ENCODE peak calls at places on chromosome 17, in nine cellular contexts. X is ascending aorta, P is astrocyte of the spinal cord, C is osteocyte, N is lower lobe of right lung, Q is tibial artery, J is cardiac fibroblast, Z is AG04450, M is BE2C. S is an unnamed sample.

GRCh38 chr17:29019475-29020181 is 13.8 kb upstream of the SEZ6 start:
- DNase-seq in X (no peak), N (no peak), Q (no peak), Z (no peak), M (no peak), C (no peak), P (no peak), J (no peak), S (no peak)

GRCh38 chr17:79916991-79917901 is 78.0 kb upstream of the CBX4 start:
- DNase-seq in Z (no peak), Q (no peak), P (no peak), C (no peak), N (peak; percentile 40), X (no peak), M (no peak), J (no peak), S (no peak)

GRCh38 chr17:77842148-77842905 is 116.2 kb upstream of the TNRC6C start:
- DNase-seq in J (peak; percentile 44), P (no peak), Q (no peak), C (no peak), M (no peak), N (peak; percentile 33), X (no peak), Z (no peak), S (no peak)

GRCh38 chr17:7881655-7882054 is 6.9 kb upstream of the CHD3 start:
- DNase-seq in C (no peak), J (no peak), M (peak; percentile 71), Q (no peak), N (no peak), X (no peak), P (no peak), Z (no peak), S (no peak)

GRCh38 chr17:1958134-1958881 is 66.8 kb downstream of the RTN4RL1 start:
- DNase-seq in Q (no peak), J (no peak), N (no peak), C (no peak), M (peak; percentile 49), Z (no peak), P (no peak), X (no peak), S (no peak)

GRCh38 chr17:43418441-43419374 is 19.9 kb downstream of the ARL4D start:
- DNase-seq in Z (peak; percentile 59), X (no peak), C (peak; percentile 90), P (peak; percentile 90), M (peak; percentile 75), Q (peak; percentile 74), N (no peak), J (peak; percentile 87), S (no peak)

GRCh38 chr17:14156689-14157088 is 80.0 kb downstream of the CDRT15 start:
- DNase-seq in N (no peak), J (no peak), M (no peak), Q (no peak), C (no peak), Z (peak; percentile 45), P (no peak), X (no peak), S (no peak)

GRCh38 chr17:71975998-71976649 is 144.7 kb upstream of the SOX9 start:
- DNase-seq in Z (peak; percentile 89), N (peak; percentile 49), M (peak; percentile 51), P (peak; percentile 96), J (peak; percentile 96), C (peak; percentile 89), X (peak; percentile 76), Q (peak; percentile 93), S (no peak)

GRCh38 chr17:74212913-74213791 is at the start of gene TTYH2:
- DNase-seq in C (peak; percentile 90), Q (peak; percentile 92), M (peak; percentile 92), J (peak; percentile 85), P (peak; percentile 88), Z (peak; percentile 55), X (peak; percentile 73), N (peak; percentile 91), S (peak; percentile 88)
- TF ChIP-seq CTCF in C (no peak), Q (peak; percentile 33), M (no peak), J (peak; percentile 52), P (peak; percentile 30), Z (peak; percentile 40), X (peak; percentile 9), N (peak; percentile 33), S (peak; percentile 65)

GRCh38 chr17:64296246-64296645 is 33.2 kb upstream of the TEX2 start:
- DNase-seq in N (no peak), Z (no peak), X (no peak), Q (no peak), P (peak; percentile 28), J (no peak), M (no peak), C (no peak), S (no peak)

GRCh38 chr17:64295146-64295545 is 32.1 kb upstream of the TEX2 start:
- DNase-seq in X (no peak), N (no peak), M (no peak), Q (no peak), J (no peak), Z (no peak), C (no peak), P (no peak), S (no peak)

GRCh38 chr17:64289652-64290051 is 26.6 kb upstream of the TEX2 start:
- DNase-seq in P (no peak), Z (no peak), C (no peak), N (no peak), X (no peak), J (no peak), M (no peak), Q (no peak), S (no peak)

DNA sequence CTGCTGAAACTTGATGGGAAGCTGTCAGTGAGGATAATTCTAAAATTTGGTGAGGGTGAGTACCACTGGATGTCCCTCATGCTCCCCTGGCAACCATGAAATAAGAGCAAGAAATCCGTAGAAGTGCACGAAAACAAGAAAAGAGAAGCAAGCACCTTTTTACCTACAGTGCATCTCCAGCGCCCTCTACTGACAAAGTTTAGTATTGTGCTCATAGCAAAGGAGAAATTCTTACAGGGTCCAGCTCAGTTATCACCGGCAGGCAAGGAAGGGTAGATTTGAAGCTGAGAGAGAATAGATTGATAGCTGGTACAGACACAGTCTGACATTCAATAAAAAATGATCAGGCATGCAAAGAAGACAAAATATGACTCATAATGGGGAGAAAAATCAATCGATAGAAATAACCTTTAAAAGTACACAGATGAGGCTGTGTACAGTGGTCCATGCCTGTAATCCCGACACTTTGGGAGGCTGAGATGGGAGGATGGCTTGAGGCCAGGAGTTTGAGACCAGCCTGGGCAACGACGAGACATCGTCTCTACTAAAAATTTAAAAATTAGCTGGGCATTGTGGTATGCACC is 28.3 kb upstream of the TEX2 start:
- DNase-seq in P (no peak), Q (no peak), N (no peak), J (peak; percentile 24), X (no peak), Z (no peak), M (peak; percentile 23), C (no peak), S (no peak)
- TF ChIP-seq CTCF in P (peak; percentile 45), Q (no peak), N (peak; percentile 26), J (peak; percentile 53), X (no peak), Z (peak; percentile 40), M (peak; percentile 72), C (peak; percentile 37), S (peak; percentile 65)

DNA sequence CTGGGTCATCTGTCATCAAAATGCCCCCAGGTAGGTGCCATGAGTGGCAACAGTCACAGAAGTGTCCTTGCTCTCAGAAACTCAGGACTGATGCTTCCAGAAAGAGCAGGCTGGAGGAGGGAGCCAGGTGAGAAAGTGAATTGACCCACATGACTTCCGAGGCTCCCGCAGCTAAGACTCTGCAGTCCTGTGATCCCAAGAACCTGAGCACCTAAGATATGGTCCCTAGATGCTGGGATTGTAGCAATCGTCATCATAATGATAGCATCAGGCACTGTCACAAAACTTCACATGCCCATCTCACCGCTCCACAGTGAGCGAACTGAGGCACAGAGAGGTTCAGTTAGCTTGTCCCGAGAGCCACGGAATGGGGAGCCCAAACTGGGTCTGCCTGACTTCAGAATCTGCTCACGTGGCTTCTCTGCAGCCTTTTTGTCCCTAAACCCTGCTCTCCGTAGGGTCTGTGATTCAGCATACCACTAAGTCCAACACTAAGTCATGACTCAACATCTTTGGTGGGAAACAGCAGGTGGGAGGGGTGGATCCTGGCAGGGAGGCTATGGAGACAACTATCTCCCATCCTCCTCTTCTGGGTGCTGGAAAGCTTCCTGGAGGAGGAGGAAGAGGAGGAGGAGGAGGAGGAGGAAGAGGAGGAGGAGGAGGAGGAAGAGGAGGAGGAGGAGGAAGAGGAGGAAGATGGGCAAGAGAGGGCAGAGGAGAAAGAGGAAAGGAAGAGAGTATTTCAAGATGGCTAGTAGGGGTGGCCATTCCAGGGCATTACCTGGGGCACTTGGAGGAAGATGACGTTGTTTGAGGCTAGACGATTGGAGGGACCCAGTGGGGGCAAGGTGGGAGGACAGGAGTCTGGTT is 55.5 kb upstream of the DLX4 start:
- DNase-seq in Z (no peak), N (no peak), M (no peak), P (peak; percentile 70), Q (no peak), X (no peak), J (peak; percentile 57), C (no peak), S (no peak)
- TF ChIP-seq CTCF in Z (no peak), N (no peak), M (no peak), P (no peak), Q (no peak), X (no peak), J (no peak), C (no peak), S (no peak)

GRCh38 chr17:38509772-38510423 is 81.6 kb downstream of the ARHGAP23 start:
- DNase-seq in Q (no peak), Z (no peak), N (no peak), P (no peak), C (no peak), M (peak; percentile 59), J (no peak), X (no peak), S (no peak)

GRCh38 chr17:38507921-38508569 is 79.8 kb downstream of the ARHGAP23 start:
- DNase-seq in Z (no peak), X (no peak), N (no peak), Q (no peak), P (no peak), J (no peak), C (no peak), M (no peak), S (no peak)

GRCh38 chr17:38510424-38511125 is 82.3 kb downstream of the ARHGAP23 start:
- DNase-seq in Q (no peak), P (peak; percentile 35), C (no peak), X (no peak), N (no peak), J (peak; percentile 42), Z (no peak), M (peak; percentile 80), S (no peak)

GRCh38 chr17:38508570-38508950 is 80.3 kb downstream of the ARHGAP23 start:
- DNase-seq in C (no peak), J (peak; percentile 5), X (no peak), Q (no peak), M (no peak), P (no peak), Z (no peak), N (no peak), S (no peak)

DNA sequence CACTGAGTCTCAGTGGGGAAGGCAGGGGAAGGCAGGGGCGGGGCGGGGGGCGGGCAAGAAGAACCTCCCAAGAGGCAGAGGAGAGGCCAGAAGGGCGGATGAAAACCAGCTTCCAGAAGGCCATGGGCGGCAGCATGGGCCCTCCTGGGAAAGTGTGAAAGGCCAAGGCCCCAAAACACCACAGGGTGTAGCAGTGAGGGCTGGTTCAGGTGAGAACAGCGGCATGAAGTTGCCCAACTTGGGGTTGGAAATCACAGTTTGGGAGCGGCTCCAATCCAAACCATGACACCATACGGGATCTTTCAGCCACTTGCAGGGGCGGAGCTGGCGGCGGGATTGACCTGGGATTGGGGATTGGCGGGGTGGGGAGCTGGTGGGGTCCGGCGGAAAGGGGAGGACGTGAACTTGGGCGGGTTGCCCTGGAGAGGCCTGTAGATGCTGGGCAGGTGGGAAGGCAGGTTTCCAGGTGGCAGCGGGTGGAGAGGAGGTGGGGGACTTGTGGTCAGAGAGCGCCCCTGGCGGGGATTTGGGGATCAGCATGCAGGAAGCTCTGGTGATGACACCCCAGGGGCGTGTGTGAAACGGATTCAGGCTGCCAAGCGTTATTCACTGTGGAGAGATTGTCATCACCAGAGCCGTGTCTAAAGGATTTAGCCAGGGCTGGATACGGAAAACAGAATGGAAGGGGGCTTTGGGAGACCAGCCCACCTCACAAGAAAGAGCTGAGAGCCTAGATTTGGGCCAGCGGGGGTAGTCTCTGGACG is 80.9 kb downstream of the ARHGAP23 start:
- DNase-seq in C (peak; percentile 93), Q (peak; percentile 71), P (peak; percentile 92), N (peak; percentile 80), J (peak; percentile 96), M (peak; percentile 95), X (no peak), Z (peak; percentile 83), S (peak; percentile 88)
- TF ChIP-seq CTCF in C (peak; percentile 85), Q (peak; percentile 32), P (peak; percentile 93), N (peak; percentile 52), J (peak; percentile 91), M (peak; percentile 92), X (peak; percentile 25), Z (peak; percentile 87), S (peak; percentile 93)